ENCODE peak calls at places on chromosomes 6 and 20, in six cellular contexts. B is HCT116, Q is PC-9, R is IMR-90, X is H1, M is upper lobe of left lung. F is an unnamed sample. For H3K9me3, the result is how much of the 10 kb centered on the place peaks cover.

GRCh38 chr20:46132705-46133120 is 14.6 kb downstream of the CD40 start:
- DNase-seq in R (peak), B (peak), X (peak), M (peak), Q (no peak), F (peak)

GRCh38 chr20:5835870-5836269 is 85.7 kb downstream of the SHLD1 start:
- DNase-seq in B (no peak), R (peak), M (no peak), Q (no peak), X (no peak), F (no peak)

GRCh38 chr6:41922154-41922553 is 855 bp downstream of the BYSL start:
- DNase-seq in X (no peak), R (no peak), B (no peak), M (no peak), Q (no peak), F (no peak)

GRCh38 chr6:43455034-43455747 is at the start of gene DLK2:
- DNase-seq in B (no peak), M (no peak), R (no peak), X (peak), Q (no peak), F (peak)

GRCh38 chr6:168116975-168117899 is 38.2 kb upstream of the FRMD1 start:
- DNase-seq in R (no peak), B (no peak), X (peak), Q (no peak), M (peak), F (no peak)

GRCh38 chr20:19849341-19850189 is 91.5 kb downstream of the RIN2 start:
- DNase-seq in X (no peak), B (no peak), R (no peak), M (no peak), Q (no peak), F (no peak)

GRCh38 chr20:62489186-62489939 is 13.6 kb upstream of the GATA5 start:
- DNase-seq in Q (peak), B (no peak), R (no peak), M (no peak), X (no peak), F (no peak)

GRCh38 chr20:3924304-3925112 is 35.3 kb downstream of the PANK2 start:
- DNase-seq in B (no peak), X (no peak), R (no peak), M (peak), Q (no peak), F (no peak)

GRCh38 chr20:49275634-49276033 is 2.2 kb downstream of the ZNFX1 start:
- DNase-seq in R (no peak), B (no peak), X (no peak), Q (peak), M (no peak), F (no peak)

GRCh38 chr20:22775256-22775655 is 190.9 kb upstream of the FOXA2 start:
- DNase-seq in B (no peak), M (no peak), R (no peak), Q (no peak), X (no peak), F (no peak)

GRCh38 chr20:10429443-10429981 is 4.5 kb downstream of the MKKS start:
- DNase-seq in X (no peak), R (no peak), M (no peak), B (no peak), Q (no peak), F (no peak)

GRCh38 chr20:62469352-62469751 is 6.4 kb downstream of the GATA5 start:
- DNase-seq in M (no peak), Q (no peak), R (no peak), X (no peak), B (no peak), F (no peak)

GRCh38 chr6:136983692-136984091 is 61.1 kb downstream of the IL20RA start:
- DNase-seq in M (no peak), Q (no peak), B (no peak), R (no peak), X (no peak), F (no peak)

GRCh38 chr6:33668914-33669313 is 42.6 kb downstream of the UQCC2 start:
- DNase-seq in M (peak), X (no peak), Q (peak), B (no peak), R (no peak), F (peak)

GRCh38 chr6:40719671-40720374 is 132.7 kb upstream of the LRFN2 start:
- DNase-seq in B (no peak), R (peak), X (peak), Q (no peak), M (no peak), F (no peak)

GRCh38 chr6:54286141-54286540 is 22.1 kb upstream of the TINAG start:
- DNase-seq in X (no peak), M (no peak), B (no peak), R (no peak), Q (no peak), F (no peak)

GRCh38 chr6:71294121-71294523 is 5.5 kb downstream of the OGFRL1 start:
- DNase-seq in M (peak), Q (peak), R (peak), X (no peak), B (no peak), F (no peak)

GRCh38 chr20:25242231-25242630 is 5.7 kb upstream of the PYGB start:
- DNase-seq in B (no peak), M (no peak), Q (no peak), R (no peak), X (no peak), F (no peak)

GRCh38 chr20:45366631-45367030 is 3.7 kb downstream of the SYS1 start:
- DNase-seq in M (peak), Q (no peak), B (no peak), R (no peak), X (no peak), F (no peak)

GRCh38 chr20:24980321-24981053 is 12.1 kb downstream of the APMAP start:
- DNase-seq in R (no peak), M (no peak), Q (no peak), B (no peak), X (peak), F (no peak)

GRCh38 chr6:24666097-24666615 is 543 bp downstream of the TDP2 start:
- DNase-seq in R (peak), B (no peak), Q (no peak), X (no peak), M (peak), F (peak)

GRCh38 chr6:74956559-74957428 is 249.1 kb downstream of the COL12A1 start:
- DNase-seq in X (no peak), R (no peak), M (no peak), Q (no peak), B (no peak), F (no peak)

GRCh38 chr6:121884621-121885020 is 449.2 kb downstream of the GJA1 start:
- DNase-seq in B (no peak), R (peak), Q (no peak), M (no peak), X (no peak), F (no peak)

GRCh38 chr20:366042-366718 is 14.4 kb upstream of the TRIB3 start:
- DNase-seq in R (no peak), B (no peak), M (no peak), Q (peak), X (no peak), F (peak)

GRCh38 chr6:38776515-38776914 is 61.4 kb downstream of the DNAH8 start:
- DNase-seq in B (no peak), X (no peak), Q (peak), M (no peak), R (peak), F (no peak)

GRCh38 chr20:19603390-19603753 is 154.7 kb upstream of the RIN2 start:
- DNase-seq in Q (no peak), X (no peak), M (no peak), R (no peak), B (no peak), F (no peak)

GRCh38 chr6:31836036-31836675 is 8.6 kb downstream of the HSPA1B start:
- DNase-seq in Q (no peak), M (no peak), B (no peak), R (peak), X (no peak), F (no peak)

GRCh38 chr6:120230008-120230407 is 880.4 kb upstream of the MAN1A1 start:
- DNase-seq in Q (no peak), R (no peak), B (peak), X (no peak), M (no peak), F (no peak)

GRCh38 chr20:3334156-3334943 is 73.1 kb downstream of the DNAAF9 start:
- DNase-seq in B (no peak), R (no peak), Q (no peak), M (no peak), X (no peak), F (no peak)

GRCh38 chr6:139891471-139891870 is 517.0 kb upstream of the CITED2 start:
- DNase-seq in M (no peak), B (no peak), X (no peak), Q (no peak), R (peak), F (no peak)

GRCh38 chr6:155505560-155505959 is 49.9 kb upstream of the NOX3 start:
- DNase-seq in Q (no peak), B (no peak), R (no peak), X (no peak), M (no peak), F (no peak)

GRCh38 chr20:59789641-59790040 is 143.8 kb downstream of the SYCP2 start:
- DNase-seq in M (no peak), X (no peak), B (no peak), R (no peak), Q (no peak), F (no peak)

GRCh38 chr6:90274481-90275030 is 22.1 kb downstream of the BACH2 start:
- DNase-seq in Q (no peak), X (no peak), B (no peak), R (no peak), M (peak), F (peak)
- TF ChIP-seq CTCF in Q (no peak), X (peak), B (no peak), R (no peak), M (no peak), F (peak)

GRCh38 chr6:170186909-170187668 is 103.8 kb downstream of the DLL1 start:
- DNase-seq in M (peak), Q (no peak), X (peak), B (no peak), R (no peak), F (no peak)
- H3K9me3 ChIP-seq in M (under half), Q (under half), X (under half), B (under half), R (under half), F (under half)

GRCh38 chr6:64505312-64505711 is 869.7 kb downstream of the PHF3 start:
- DNase-seq in Q (no peak), X (peak), M (no peak), B (no peak), R (no peak), F (no peak)
- H3K27ac ChIP-seq in Q (no peak), X (no peak), M (no peak), B (no peak), R (no peak), F (no peak)

GRCh38 chr6:52161689-52162438 is 24.3 kb upstream of the IL17A start:
- DNase-seq in B (no peak), M (no peak), R (no peak), Q (no peak), X (no peak), F (no peak)

GRCh38 chr6:52164319-52165094 is 21.7 kb upstream of the IL17A start:
- DNase-seq in X (no peak), R (no peak), M (no peak), Q (no peak), B (no peak), F (no peak)

GRCh38 chr6:52167272-52167671 is 18.9 kb upstream of the IL17A start:
- DNase-seq in X (no peak), B (no peak), Q (no peak), R (no peak), M (no peak), F (no peak)

GRCh38 chr6:52160468-52161104 is 25.6 kb upstream of the IL17A start:
- DNase-seq in R (no peak), X (no peak), M (no peak), Q (no peak), B (no peak), F (no peak)

GRCh38 chr6:52162940-52163908 is 23.0 kb upstream of the IL17A start:
- DNase-seq in M (no peak), B (peak), X (no peak), Q (no peak), R (peak), F (no peak)
- TF ChIP-seq CTCF in M (peak), B (peak), X (peak), Q (peak), R (peak), F (peak)

GRCh38 chr6:27359231-27359630 is 29.3 kb upstream of the ZNF391 start:
- DNase-seq in Q (no peak), M (no peak), B (no peak), X (no peak), R (no peak), F (no peak)
- H3K9me3 ChIP-seq in Q (under half), M (under half), B (under half), X (under half), R (under half), F (half or more)

DNA sequence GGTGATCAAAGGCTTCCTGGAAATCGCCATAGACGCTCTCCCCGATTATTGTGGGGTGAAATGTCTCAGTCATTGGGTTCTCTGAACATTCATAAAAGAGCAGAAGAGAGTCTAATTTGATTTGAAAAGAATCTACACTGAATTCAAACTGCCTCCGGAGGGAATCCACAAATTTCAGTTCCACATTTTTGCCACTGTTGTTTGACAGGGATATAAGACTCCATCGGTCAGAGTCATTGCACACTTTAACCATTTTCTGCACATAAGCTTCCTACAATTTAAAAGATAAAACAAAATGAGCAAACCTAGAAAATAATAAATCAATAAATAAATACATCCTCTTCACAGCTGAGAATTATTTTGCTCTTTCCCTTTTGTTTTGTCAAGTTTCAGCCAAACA is 2.3 kb downstream of the TENT5A start:
- DNase-seq in M (no peak), R (no peak), Q (no peak), B (no peak), X (no peak), F (no peak)
- H3K27ac ChIP-seq in M (no peak), R (no peak), Q (no peak), B (no peak), X (no peak), F (no peak)

GRCh38 chr6:152270301-152270925 is 366.7 kb downstream of the SYNE1 start:
- DNase-seq in Q (peak), R (peak), B (no peak), M (no peak), X (no peak), F (no peak)

GRCh38 chr6:152273002-152273401 is 364.2 kb downstream of the SYNE1 start:
- DNase-seq in B (no peak), Q (peak), X (no peak), M (no peak), R (peak), F (no peak)

GRCh38 chr6:152272486-152272885 is 364.7 kb downstream of the SYNE1 start:
- DNase-seq in B (no peak), M (no peak), X (no peak), R (no peak), Q (peak), F (no peak)

GRCh38 chr6:152271681-152272464 is 365.3 kb downstream of the SYNE1 start:
- DNase-seq in R (peak), Q (peak), B (no peak), M (no peak), X (no peak), F (no peak)

DNA sequence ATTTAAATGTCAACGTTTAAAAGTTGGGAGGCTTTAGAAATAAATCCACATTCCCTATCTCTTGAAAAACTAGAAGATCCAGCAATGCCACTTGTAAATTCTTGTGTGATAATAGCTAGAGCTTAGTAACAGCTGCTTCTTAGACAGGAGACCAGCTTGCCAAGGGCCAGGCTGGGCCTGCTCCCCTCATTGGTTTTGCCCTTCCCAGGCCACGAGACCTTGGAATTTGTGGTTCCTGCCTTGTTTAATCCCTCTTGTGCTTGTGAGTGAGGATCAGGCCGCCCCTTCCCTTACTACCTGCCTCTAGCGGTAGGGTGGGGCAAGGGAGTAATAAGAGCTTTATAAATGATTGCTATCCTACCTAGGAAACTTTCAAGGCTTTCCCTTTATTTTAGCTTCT is 363.5 kb downstream of the SYNE1 start:
- DNase-seq in B (no peak), M (no peak), Q (peak), R (no peak), X (no peak), F (no peak)
- TF ChIP-seq CTCF in B (no peak), M (no peak), Q (no peak), R (no peak), X (peak), F (no peak)

GRCh38 chr6:90739339-90739738 is 152.5 kb upstream of the MAP3K7 start:
- DNase-seq in R (no peak), B (no peak), M (no peak), Q (no peak), X (no peak), F (no peak)
- H3K9me3 ChIP-seq in R (under half), B (under half), M (under half), Q (under half), X (under half), F (under half)

F was measured in CD4-positive, alpha-beta T cell.